ENCODE peak calls at places on chromosomes 13 and 19, in four cellular contexts. I is activated T-helper 1 cell treated with anti-CD3 and anti-CD28 coated beads, Interleukin-12 subunit alpha, Interleukin-12 subunit beta, Interleukin-2, Interleukin-4 antibody, amounts not matched to agents 30 ng/mL and 10 ng/mL and 1 ng/mL, durations not matched to agents 14 hours and 24 hours and 36 hours; H is RWPE1; A is B cell. B is an unnamed sample.

GRCh38 chr13:76168661-76169060 is 532.5 kb downstream of the LMO7 start:
- DNase-seq in A (no peak), H (no peak), I (no peak), B (no peak)

GRCh38 chr19:10552596-10553053 is 8.9 kb downstream of the ATG4D start:
- DNase-seq in I (no peak), A (no peak), H (peak; percentile 73), B (peak; percentile 46)

GRCh38 chr19:33646306-33646705 is 24.6 kb downstream of the CHST8 start:
- DNase-seq in A (no peak), I (no peak), H (no peak), B (no peak)

GRCh38 chr19:32457540-32457939 is 52.0 kb downstream of the DPY19L3 start:
- DNase-seq in H (no peak), A (no peak), I (no peak), B (no peak)

GRCh38 chr13:42653694-42654093 is 79.7 kb downstream of the TNFSF11 start:
- DNase-seq in I (no peak), A (no peak), H (no peak), B (no peak)

GRCh38 chr19:2478756-2479555 is 3.0 kb downstream of the GADD45B start:
- DNase-seq in H (no peak), A (peak; percentile 81), I (peak; percentile 65), B (no peak)

GRCh38 chr13:44331912-44332840 is 41.4 kb upstream of the SERP2 start:
- DNase-seq in A (no peak), H (no peak), I (no peak), B (no peak)

GRCh38 chr13:20964904-20965303 is 62.4 kb upstream of the XPO4 start:
- DNase-seq in A (no peak), I (no peak), H (no peak), B (no peak)

GRCh38 chr13:53249236-53249635 is 220.6 kb downstream of the OLFM4 start:
- DNase-seq in I (no peak), A (no peak), H (no peak), B (no peak)

GRCh38 chr19:41154060-41154459 is 39.0 kb upstream of the CYP2S1 start:
- DNase-seq in A (no peak), H (no peak), I (no peak), B (no peak)

GRCh38 chr13:80339841-80340642 is 884 bp downstream of the SPRY2 start:
- DNase-seq in A (peak; percentile 39), H (peak; percentile 19), I (no peak), B (peak; percentile 47)

GRCh38 chr19:750640-751423 is at the start of gene MISP:
- DNase-seq in I (no peak), H (peak; percentile 90), A (no peak), B (no peak)

GRCh38 chr19:7535993-7536685 is 622 bp downstream of the PNPLA6 start:
- DNase-seq in H (no peak), I (no peak), A (no peak), B (no peak)

GRCh38 chr19:48111280-48111679 is 663 bp upstream of the PLA2G4C start:
- DNase-seq in H (no peak), I (no peak), A (no peak), B (no peak)

GRCh38 chr13:100022798-100023197 is 41.2 kb downstream of the ZIC2 start:
- DNase-seq in I (no peak), H (peak; percentile 38), A (no peak), B (no peak)

GRCh38 chr19:50266896-50267295 is 62.3 kb downstream of the KCNC3 start:
- DNase-seq in I (no peak), H (peak; percentile 39), A (peak; percentile 24), B (no peak)

GRCh38 chr13:107866007-107866665 is 349.2 kb downstream of the LIG4 start:
- DNase-seq in H (no peak), I (no peak), A (no peak), B (no peak)

GRCh38 chr13:35888327-35888940 is 242.7 kb downstream of the DCLK1 start:
- DNase-seq in A (no peak), I (no peak), H (no peak), B (no peak)